ENCODE peak calls at places on chromosomes 5 and 9, in nine cellular contexts. V is epithelial cell of esophagus, P is IMR-90, E is tibial artery, H is HepG2, W is mucosa of descending colon, K is lower leg skin, Y is GM23338, Z is BJ. T is an unnamed sample.

GRCh38 chr9:38129366-38129765 is 60.3 kb upstream of the SHB start:
- DNase-seq in V (no peak), P (no peak), E (peak; percentile 28), H (no peak), W (no peak), K (no peak), Y (no peak), Z (no peak), T (no peak)

GRCh38 chr9:83396348-83396747 is 141.9 kb downstream of the FRMD3 start:
- DNase-seq in V (no peak), P (no peak), E (no peak), H (no peak), W (no peak), K (no peak), Y (no peak), Z (no peak), T (no peak)

GRCh38 chr5:135883441-135883840 is 12.2 kb downstream of the IL9 start:
- DNase-seq in V (no peak), P (no peak), E (no peak), H (no peak), W (no peak), K (no peak), Y (peak; percentile 67), Z (no peak), T (no peak)

GRCh38 chr5:146515473-146516150 is 378 bp downstream of the GPR151 start:
- DNase-seq in V (no peak), P (no peak), E (no peak), H (no peak), W (no peak), K (no peak), Y (no peak), Z (no peak), T (no peak)

GRCh38 chr5:55039843-55040242 is 15.8 kb downstream of the GZMK start:
- DNase-seq in V (peak; percentile 59), P (no peak), E (no peak), H (no peak), W (no peak), K (no peak), Y (no peak), Z (no peak), T (no peak)

GRCh38 chr5:24630925-24631324 is 13.9 kb downstream of the CDH10 start:
- DNase-seq in V (no peak), P (no peak), E (no peak), H (no peak), W (no peak), K (no peak), Y (no peak), Z (no peak), T (no peak)

GRCh38 chr5:175741556-175741955 is 83.7 kb downstream of the HRH2 start:
- DNase-seq in V (no peak), P (no peak), E (no peak), H (no peak), W (no peak), K (no peak), Y (no peak), Z (no peak), T (no peak)

GRCh38 chr5:101440173-101440572 is 537.1 kb upstream of the ST8SIA4 start:
- DNase-seq in V (no peak), P (no peak), E (no peak), H (no peak), W (no peak), K (no peak), Y (no peak), Z (no peak), T (no peak)

GRCh38 chr5:96483878-96484277 is 50.8 kb upstream of the PCSK1 start:
- DNase-seq in V (peak; percentile 76), P (peak; percentile 55), E (no peak), H (peak; percentile 32), W (peak; percentile 49), K (no peak), Y (peak; percentile 67), Z (no peak), T (no peak)

GRCh38 chr9:117145811-117146490 is 268.9 kb downstream of the ASTN2 start:
- DNase-seq in V (no peak), P (no peak), E (no peak), H (no peak), W (no peak), K (no peak), Y (no peak), Z (no peak), T (no peak)

GRCh38 chr9:95605826-95606555 is 89.2 kb upstream of the PTCH1 start:
- DNase-seq in V (no peak), P (no peak), E (no peak), H (no peak), W (no peak), K (no peak), Y (peak; percentile 60), Z (no peak), T (no peak)

GRCh38 chr5:144139586-144139985 is 30.9 kb downstream of the YIPF5 start:
- DNase-seq in V (no peak), P (peak; percentile 37), E (no peak), H (no peak), W (no peak), K (peak; percentile 66), Y (no peak), Z (no peak), T (no peak)

GRCh38 chr9:2027761-2028160 is 12.6 kb downstream of the SMARCA2 start:
- DNase-seq in V (no peak), P (no peak), E (no peak), H (no peak), W (no peak), K (no peak), Y (no peak), Z (no peak), T (no peak)

GRCh38 chr5:16791036-16791705 is 144.9 kb downstream of the MYO10 start:
- DNase-seq in V (peak; percentile 64), P (peak; percentile 74), E (no peak), H (peak; percentile 36), W (peak; percentile 72), K (no peak), Y (peak; percentile 70), Z (no peak), T (no peak)

GRCh38 chr9:89310486-89311345 is at the start of gene CKS2:
- DNase-seq in V (peak; percentile 100), P (peak; percentile 100), E (peak; percentile 99), H (peak; percentile 99), W (peak; percentile 100), K (peak; percentile 100), Y (peak; percentile 100), Z (peak; percentile 100), T (peak; percentile 100)
- TF ChIP-seq CTCF in V (no peak), P (no peak), E (no peak), H (peak; percentile 27), W (no peak), K (no peak), Y (no peak), Z (no peak), T (no peak)

GRCh38 chr5:179620293-179620692 is 3.2 kb downstream of the HNRNPH1 start:
- DNase-seq in V (no peak), P (no peak), E (peak; percentile 7), H (no peak), W (no peak), K (no peak), Y (no peak), Z (no peak), T (no peak)

GRCh38 chr5:179619776-179620175 is 3.7 kb downstream of the HNRNPH1 start:
- DNase-seq in V (no peak), P (peak; percentile 52), E (no peak), H (no peak), W (no peak), K (no peak), Y (no peak), Z (no peak), T (no peak)

GRCh38 chr5:179621551-179621971 is 1.9 kb downstream of the HNRNPH1 start:
- DNase-seq in V (no peak), P (no peak), E (peak; percentile 9), H (no peak), W (no peak), K (no peak), Y (no peak), Z (no peak), T (no peak)

GRCh38 chr5:179618923-179619554 is 4.4 kb downstream of the HNRNPH1 start:
- DNase-seq in V (no peak), P (no peak), E (peak; percentile 16), H (no peak), W (no peak), K (no peak), Y (no peak), Z (no peak), T (no peak)

DNA sequence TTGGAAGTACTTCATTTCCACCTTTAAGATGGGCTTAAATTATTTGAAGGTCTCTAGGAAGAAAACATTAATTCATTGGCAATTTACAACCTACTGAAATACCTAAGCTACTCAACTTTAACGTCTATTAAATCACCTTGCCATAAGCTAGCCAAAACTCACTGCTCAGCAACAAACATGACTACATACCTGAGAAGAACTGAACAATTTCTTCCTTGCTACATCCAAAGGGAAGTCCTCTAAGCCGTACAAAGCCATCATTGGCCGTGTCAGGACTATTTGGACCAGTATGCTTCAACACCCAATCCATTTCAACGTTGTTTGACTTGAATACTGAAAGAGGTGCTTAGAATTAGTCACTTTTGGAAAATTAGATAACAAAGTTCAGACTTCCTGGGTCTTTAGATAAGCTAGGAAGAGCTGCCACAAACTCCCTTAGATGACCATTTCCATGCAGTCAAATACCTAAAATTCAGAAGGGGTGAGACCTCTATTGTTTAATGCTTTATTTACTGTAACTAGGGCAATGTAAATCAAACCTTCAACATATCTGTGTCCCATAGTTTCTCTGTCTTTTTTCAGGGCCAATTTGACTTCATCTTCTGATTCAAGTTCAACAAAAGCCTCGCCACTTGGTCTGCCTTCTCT is 2.6 kb downstream of the HNRNPH1 start:
- DNase-seq in V (no peak), P (no peak), E (no peak), H (no peak), W (no peak), K (no peak), Y (no peak), Z (no peak), T (no peak)
- H3K4me3 ChIP-seq in V (peak overlapping the region; percentile 73), P (peak overlapping the region; percentile 27), E (peak overlapping the region; percentile 94), H (peak overlapping the region; percentile 84), W (no peak overlapping the region), K (no peak overlapping the region), Y (peak overlapping the region; percentile 93), Z (peak overlapping the region; percentile 94), T (no peak overlapping the region)

GRCh38 chr9:112379177-112380101 is 469 bp upstream of the HSDL2 start:
- DNase-seq in V (peak; percentile 99), P (peak; percentile 97), E (peak; percentile 99), H (peak; percentile 96), W (peak; percentile 100), K (peak; percentile 99), Y (peak; percentile 99), Z (peak; percentile 89), T (peak; percentile 100)
- TF ChIP-seq CTCF in V (peak; percentile 14), P (peak; percentile 6), E (peak; percentile 26), H (peak; percentile 47), W (no peak), K (no peak), Y (no peak), Z (peak; percentile 14), T (no peak)

DNA sequence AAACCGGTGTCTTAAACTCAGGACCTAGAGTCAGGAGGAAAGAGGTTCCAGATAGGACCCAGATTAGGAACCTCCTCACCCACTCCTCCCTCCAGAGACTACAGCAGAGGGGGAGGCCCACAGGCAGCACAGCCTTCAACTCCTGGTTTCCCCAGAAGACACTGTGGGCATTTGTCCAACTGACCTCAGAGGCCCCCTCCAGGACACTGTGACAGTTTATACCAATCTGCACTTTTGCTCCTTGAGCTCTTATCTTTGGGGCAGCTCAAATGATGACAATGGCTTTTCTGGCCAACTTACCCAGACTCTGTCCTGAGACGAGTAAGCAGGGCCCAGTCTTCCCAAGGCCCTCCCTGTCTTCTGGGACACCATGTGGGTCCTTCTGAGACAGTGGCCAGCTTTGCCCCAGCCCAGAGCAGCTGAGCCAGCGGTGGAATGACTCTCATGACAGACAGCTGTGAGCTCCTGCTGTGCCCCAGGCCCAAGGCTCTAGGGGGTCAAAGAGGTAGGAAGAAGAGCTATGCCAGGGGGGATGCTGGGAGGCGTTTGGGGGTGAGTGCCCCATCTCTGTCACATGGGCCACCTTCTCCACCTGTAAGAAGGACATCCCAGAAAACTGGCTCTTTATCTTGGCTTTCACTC is 14.3 kb downstream of the OR2V2 start:
- DNase-seq in V (no peak), P (no peak), E (no peak), H (no peak), W (no peak), K (no peak), Y (no peak), Z (no peak), T (no peak)
- H3K4me3 ChIP-seq in V (no peak overlapping the region), P (no peak overlapping the region), E (no peak overlapping the region), H (no peak overlapping the region), W (no peak overlapping the region), K (no peak overlapping the region), Y (peak overlapping the region; percentile 44), Z (no peak overlapping the region), T (no peak overlapping the region)

T was measured in uterus.